ENCODE peak calls at places on chromosomes 11 and 22, in five cellular contexts. T, V, W, L and C are unnamed samples.

GRCh38 chr11:34236572-34236971 is 121.2 kb downstream of the ABTB2 start:
- DNase-seq in T (no peak), W (no peak), L (peak), V (no peak), C (no peak)

GRCh38 chr11:57406337-57406904 is 16.0 kb upstream of the PRG2 start:
- DNase-seq in T (no peak), W (peak), V (no peak), L (no peak), C (no peak)

GRCh38 chr11:11998091-11998781 is 10.2 kb downstream of the DKK3 start:
- DNase-seq in L (no peak), W (no peak), V (peak), T (peak), C (peak)

GRCh38 chr22:30572840-30573593 is 1.4 kb downstream of the GAL3ST1 start:
- DNase-seq in T (no peak), L (no peak), V (no peak), W (no peak), C (no peak)

GRCh38 chr22:29359469-29359868 is 28.9 kb downstream of the AP1B1 start:
- DNase-seq in W (no peak), V (no peak), L (peak), T (no peak), C (peak)

GRCh38 chr11:33208150-33208549 is 46.9 kb upstream of the CSTF3 start:
- DNase-seq in W (no peak), V (no peak), T (no peak), L (no peak), C (no peak)

GRCh38 chr11:86637976-86638375 is 34.4 kb downstream of the ME3 start:
- DNase-seq in T (no peak), W (no peak), V (no peak), L (no peak), C (no peak)

GRCh38 chr11:119432484-119433368 is 9.8 kb upstream of the THY1 start:
- DNase-seq in L (peak), V (peak), T (peak), W (no peak), C (peak)

GRCh38 chr11:2313051-2313951 is 11.5 kb downstream of the TSPAN32 start:
- DNase-seq in W (no peak), T (no peak), L (no peak), V (no peak), C (no peak)

GRCh38 chr22:47043835-47044721 is 281.6 kb downstream of the TBC1D22A start:
- DNase-seq in L (peak), V (no peak), W (no peak), T (no peak), C (no peak)

GRCh38 chr11:78535027-78535426 is 39.6 kb downstream of the NARS2 start:
- DNase-seq in T (no peak), L (no peak), V (no peak), W (peak), C (no peak)

GRCh38 chr11:8222820-8223512 is 40.7 kb downstream of the LMO1 start:
- DNase-seq in L (no peak), W (no peak), V (no peak), T (no peak), C (no peak)

GRCh38 chr11:104405277-104405676 is 241.3 kb upstream of the PDGFD start:
- DNase-seq in W (no peak), T (no peak), L (no peak), V (no peak), C (no peak)

GRCh38 chr11:111602865-111603632 is 800 bp downstream of the SIK2 start:
- DNase-seq in W (no peak), T (no peak), V (no peak), L (peak), C (no peak)

GRCh38 chr22:30637701-30638114 is 2.1 kb downstream of the SLC35E4 start:
- DNase-seq in V (no peak), T (no peak), L (no peak), W (no peak), C (no peak)

GRCh38 chr11:10492084-10492483 is 37.0 kb downstream of the AMPD3 start:
- DNase-seq in V (no peak), T (no peak), W (no peak), L (no peak), C (no peak)

GRCh38 chr11:128884703-128885338 is 6.3 kb upstream of the KCNJ5 start:
- DNase-seq in L (peak), V (peak), W (no peak), T (peak), C (no peak)

GRCh38 chr11:104556606-104557301 is 341.5 kb downstream of the CASP12 start:
- DNase-seq in L (no peak), V (no peak), T (no peak), W (no peak), C (no peak)

GRCh38 chr11:83037877-83038276 is 33.8 kb downstream of the RAB30 start:
- DNase-seq in W (no peak), V (no peak), L (no peak), T (no peak), C (no peak)

GRCh38 chr22:32764330-32765116 is 37.0 kb upstream of the TIMP3 start:
- DNase-seq in T (peak), W (no peak), V (peak), L (no peak), C (no peak)

GRCh38 chr11:2217211-2218081 is 45.8 kb upstream of the TH start:
- DNase-seq in T (no peak), L (no peak), W (no peak), V (no peak), C (no peak)

GRCh38 chr11:34154059-34154875 is 48.8 kb downstream of the NAT10 start:
- DNase-seq in L (no peak), V (no peak), T (no peak), W (peak), C (no peak)

GRCh38 chr11:64092119-64092760 is 56.5 kb downstream of the FLRT1 start:
- DNase-seq in V (no peak), L (no peak), T (no peak), W (no peak), C (no peak)

GRCh38 chr22:44697423-44698179 is 4.4 kb upstream of the PRR5 start:
- DNase-seq in T (no peak), W (peak), V (peak), L (peak), C (peak)

GRCh38 chr22:45826520-45826919 is 150.4 kb downstream of the WNT7B start:
- DNase-seq in W (no peak), L (no peak), T (no peak), V (no peak), C (no peak)

GRCh38 chr22:49524362-49524761 is 303.3 kb downstream of the BRD1 start:
- DNase-seq in V (no peak), W (no peak), T (no peak), L (no peak), C (no peak)

GRCh38 chr22:49307870-49308269 is 519.8 kb downstream of the BRD1 start:
- DNase-seq in L (no peak), T (no peak), W (no peak), V (no peak), C (no peak)

GRCh38 chr22:23767303-23767672 is 484 bp downstream of the CHCHD10 start:
- DNase-seq in V (no peak), T (no peak), L (peak), W (no peak), C (no peak)

GRCh38 chr11:2825261-2825885 is 60.2 kb downstream of the CDKN1C start:
- DNase-seq in V (no peak), L (no peak), T (peak), W (no peak), C (peak)

GRCh38 chr11:6022954-6023353 is 7.6 kb downstream of the OR56A1 start:
- DNase-seq in W (no peak), L (peak), T (peak), V (no peak), C (no peak)

GRCh38 chr11:1453611-1454386 is 32.8 kb downstream of the MOB2 start:
- DNase-seq in L (peak), T (no peak), V (no peak), W (peak), C (no peak)

GRCh38 chr11:71127806-71128205 is 124.6 kb downstream of the SHANK2 start:
- DNase-seq in L (no peak), T (no peak), V (no peak), W (no peak), C (no peak)

GRCh38 chr11:1442163-1442562 is 44.4 kb downstream of the MOB2 start:
- DNase-seq in W (no peak), T (no peak), L (peak), V (no peak), C (no peak)

GRCh38 chr11:125163431-125164011 is 1.0 kb upstream of the PKNOX2 start:
- DNase-seq in W (no peak), V (no peak), L (peak), T (no peak), C (no peak)

GRCh38 chr11:12569499-12570040 is 104.7 kb upstream of the TEAD1 start:
- DNase-seq in V (no peak), L (no peak), T (no peak), W (no peak), C (no peak)

GRCh38 chr11:122724520-122724919 is 69.0 kb downstream of the UBASH3B start:
- DNase-seq in V (no peak), W (no peak), T (no peak), L (no peak), C (no peak)
- TF ChIP-seq CTCF in V (no peak), W (no peak), T (no peak), L (no peak), C (no peak)

GRCh38 chr11:133810179-133810550 is 35.1 kb downstream of the SPATA19 start:
- DNase-seq in W (no peak), V (no peak), L (no peak), T (no peak), C (no peak)

GRCh38 chr11:133808393-133809140 is 36.7 kb downstream of the SPATA19 start:
- DNase-seq in L (no peak), W (no peak), T (no peak), V (no peak), C (no peak)

GRCh38 chr11:133810766-133811165 is 34.5 kb downstream of the SPATA19 start:
- DNase-seq in V (no peak), T (no peak), L (no peak), W (no peak), C (no peak)

GRCh38 chr11:133811850-133812685 is 33.2 kb downstream of the SPATA19 start:
- DNase-seq in W (no peak), T (no peak), L (no peak), V (no peak), C (no peak)

GRCh38 chr11:133809525-133810178 is 35.7 kb downstream of the SPATA19 start:
- DNase-seq in L (peak), T (no peak), V (no peak), W (no peak), C (no peak)
- TF ChIP-seq CTCF in L (peak), T (no peak), V (no peak), W (no peak), C (no peak)

DNA sequence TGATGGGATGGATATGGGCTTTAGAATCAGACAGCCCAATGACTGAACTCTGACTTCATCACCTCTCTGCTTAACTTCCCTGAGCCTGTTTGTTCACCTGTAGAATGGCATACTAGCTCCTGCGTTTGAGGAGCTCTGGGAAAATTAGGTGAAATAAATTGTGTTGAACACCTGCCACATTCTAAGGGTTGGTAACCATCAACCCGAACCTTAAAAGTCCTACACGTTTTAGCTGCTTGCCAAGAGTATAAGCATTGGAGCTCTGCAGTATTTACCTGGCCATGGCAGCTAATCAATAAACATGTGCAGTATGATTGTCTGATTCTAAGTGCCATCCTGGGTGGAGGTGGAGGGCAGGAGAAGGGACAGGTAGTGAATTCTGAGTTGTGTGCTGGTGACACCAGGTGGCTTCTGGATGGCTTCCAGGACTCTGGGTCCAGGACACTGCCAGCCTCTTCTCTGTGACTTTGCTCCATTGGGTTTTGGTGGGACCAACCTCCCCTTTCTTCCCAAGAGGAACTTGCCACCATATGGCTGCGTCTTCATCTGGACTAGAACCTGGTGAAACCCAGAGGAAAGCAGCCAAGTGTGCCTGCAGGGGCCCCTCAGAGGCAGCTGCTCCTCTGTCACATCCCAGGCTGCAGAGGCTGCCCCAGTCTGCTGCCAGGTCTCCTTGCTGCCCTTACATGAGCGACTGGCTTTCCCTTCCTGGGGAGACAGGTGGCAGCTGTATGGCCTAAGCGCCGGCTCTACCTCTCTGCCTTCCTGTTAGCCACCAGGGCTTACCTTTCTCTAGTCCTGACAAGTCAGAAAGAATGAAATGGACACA is 85.6 kb downstream of the CACNG2 start:
- DNase-seq in L (no peak), V (no peak), W (no peak), T (no peak), C (no peak)
- TF ChIP-seq CTCF in L (no peak), V (no peak), W (no peak), T (no peak), C (no peak)

GRCh38 chr11:69402251-69402892 is 79.1 kb upstream of the LINC01488 start:
- DNase-seq in W (no peak), T (no peak), L (no peak), V (no peak), C (no peak)
- TF ChIP-seq CTCF in W (no peak), T (no peak), L (no peak), V (no peak), C (no peak)

DNA sequence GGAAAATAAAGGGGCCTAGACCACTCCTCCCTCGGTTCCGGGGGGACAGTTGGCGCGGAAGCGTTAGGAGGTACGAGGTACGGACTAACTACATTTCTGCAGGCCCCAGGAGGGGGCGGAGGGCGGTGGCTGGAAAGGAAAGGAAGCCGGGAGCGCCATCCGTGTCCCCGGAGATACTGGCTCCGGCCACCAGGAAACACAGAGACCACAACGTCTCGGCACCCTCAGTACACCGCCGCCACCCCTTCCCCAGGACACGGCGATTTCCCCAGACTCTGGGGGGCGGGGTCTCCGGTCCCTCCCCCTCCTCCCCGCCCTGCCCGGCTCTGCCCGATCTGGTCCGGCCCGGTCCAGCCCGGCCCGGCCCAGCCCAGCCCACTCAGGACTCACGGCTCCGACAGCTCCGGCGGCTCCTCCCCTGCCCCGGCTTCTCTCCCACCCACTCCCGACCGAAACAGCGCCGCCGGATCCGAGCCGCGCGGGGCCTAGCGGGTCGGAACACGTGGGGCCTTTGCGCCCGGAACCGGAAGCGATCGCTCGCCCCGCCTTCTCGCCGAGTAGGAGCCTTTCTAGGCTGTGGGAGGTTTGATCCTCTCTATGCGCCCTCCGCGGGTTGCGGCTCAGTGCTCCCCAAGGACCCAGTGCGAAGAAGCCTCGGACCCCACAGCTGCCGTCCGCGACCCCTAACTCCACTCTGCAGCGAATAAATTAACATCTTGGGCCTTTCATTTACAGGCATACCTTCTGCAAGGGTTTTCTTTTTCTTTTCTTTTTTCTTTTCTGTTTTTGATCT is at the start of gene ZNF202:
- DNase-seq in W (peak), T (peak), V (peak), L (peak), C (peak)
- TF ChIP-seq CTCF in W (peak), T (peak), V (no peak), L (peak), C (peak)

GRCh38 chr11:77387701-77388100 is 86.2 kb downstream of the PAK1 start:
- DNase-seq in V (no peak), L (no peak), W (no peak), T (no peak), C (no peak)
- TF ChIP-seq CTCF in V (no peak), L (no peak), W (no peak), T (no peak), C (no peak)

DNA sequence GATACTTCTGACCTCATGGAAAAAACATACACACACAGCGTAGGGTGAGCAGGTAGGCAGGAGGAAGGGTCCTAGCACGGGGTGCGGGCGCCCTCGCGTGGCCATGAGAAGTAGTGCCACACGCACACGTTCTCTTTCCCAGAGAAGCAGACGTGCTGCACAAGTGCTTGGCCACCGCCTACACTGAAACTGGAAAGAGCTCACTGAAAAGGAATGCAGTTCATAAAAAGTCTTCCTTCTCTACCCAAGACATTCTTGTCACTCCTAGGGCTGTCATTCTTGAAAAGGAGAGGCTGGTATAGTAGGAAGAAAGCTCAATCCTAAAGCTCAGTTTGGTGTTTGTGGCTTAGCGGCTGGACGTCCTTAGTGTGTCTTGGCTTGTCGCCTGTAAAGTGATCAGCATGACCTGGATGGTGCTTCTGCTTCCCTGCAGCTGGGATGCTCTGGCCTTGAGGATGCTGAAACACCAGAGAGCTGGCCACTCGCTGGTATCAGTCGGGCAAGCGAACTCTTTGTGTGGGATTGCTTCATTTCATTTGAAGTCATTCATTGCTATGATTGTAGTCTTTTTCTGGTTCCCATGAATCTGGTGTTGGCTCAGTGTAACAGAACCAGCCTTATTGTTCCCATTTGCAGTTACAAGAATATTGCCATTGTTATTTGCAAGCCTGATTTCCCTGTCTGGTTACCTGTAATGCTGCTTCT is 303.8 kb downstream of the NTM start:
- DNase-seq in T (peak), L (peak), V (peak), W (peak), C (peak)
- TF ChIP-seq CTCF in T (peak), L (peak), V (peak), W (peak), C (peak)

GRCh38 chr22:19789406-19789805 is 28.8 kb downstream of the TBX1 start:
- DNase-seq in V (no peak), W (no peak), T (no peak), L (no peak), C (no peak)
- TF ChIP-seq CTCF in V (no peak), W (no peak), T (no peak), L (no peak), C (no peak)

GRCh38 chr11:65223031-65223430 is 38.7 kb upstream of the POLA2 start:
- DNase-seq in L (no peak), T (no peak), W (no peak), V (no peak), C (no peak)

GRCh38 chr11:65227879-65228278 is 33.9 kb upstream of the POLA2 start:
- DNase-seq in L (no peak), V (no peak), T (no peak), W (no peak), C (no peak)

GRCh38 chr11:65226103-65226442 is 35.7 kb upstream of the POLA2 start:
- DNase-seq in V (no peak), W (no peak), T (no peak), L (no peak), C (no peak)

GRCh38 chr11:65224939-65225283 is 36.9 kb upstream of the POLA2 start:
- DNase-seq in W (no peak), T (peak), V (no peak), L (peak), C (peak)

DNA sequence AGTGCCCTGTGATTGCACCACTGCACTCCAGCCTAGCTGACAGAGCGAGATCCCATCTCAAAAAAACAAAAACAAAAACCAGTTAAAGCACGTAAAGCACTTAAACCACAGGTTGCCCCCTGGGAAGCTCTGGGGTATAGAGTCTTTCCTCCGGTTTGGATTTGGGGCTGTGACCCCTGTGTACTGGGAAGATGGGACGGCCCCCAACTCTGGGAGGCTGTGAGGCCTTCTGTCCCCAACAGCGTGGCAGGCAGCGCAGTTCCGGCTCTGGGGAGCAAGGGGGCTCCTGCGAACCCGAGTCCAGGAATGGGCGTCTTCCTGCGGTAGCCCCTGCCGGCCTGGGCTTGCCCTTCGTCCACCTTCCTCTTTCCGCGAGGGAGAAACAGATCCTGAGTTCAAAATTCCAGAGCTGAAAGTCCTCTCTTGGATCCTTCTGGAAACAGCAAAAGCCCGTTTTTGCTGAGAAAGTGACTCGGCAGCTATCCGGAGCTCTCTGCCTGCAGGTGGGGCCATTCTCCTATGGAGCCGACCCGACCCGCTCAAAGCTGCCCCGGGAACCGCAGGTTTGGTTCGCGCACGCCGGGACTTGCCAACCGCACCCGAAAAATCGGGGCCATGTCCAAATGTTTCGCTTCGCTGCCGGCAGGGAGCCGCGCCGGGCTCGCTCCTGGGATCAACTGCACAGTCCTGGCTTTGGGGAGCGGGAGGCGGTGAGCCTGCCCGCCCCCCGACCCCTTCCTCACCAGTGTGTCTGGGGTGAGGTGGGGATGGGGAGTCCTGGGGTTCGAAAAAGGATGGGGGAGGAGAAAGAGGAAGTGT is 36.3 kb upstream of the POLA2 start:
- DNase-seq in V (no peak), L (peak), W (peak), T (peak), C (peak)
- TF ChIP-seq CTCF in V (peak), L (peak), W (peak), T (peak), C (peak)